ENCODE peak calls at places on chromosomes 3 and 15, in six cellular contexts. V is neural crest cell; M is fibroblast of pulmonary artery; Z is stimulated activated CD8-positive, alpha-beta memory T cell treated with anti-CD3 and anti-CD28 coated beads, Interleukin-7, amount 100 ng/mL, for 4 hours; E is OCI-LY7; K is WTC11. D is an unnamed sample.
A peak's percentile ranks its signal among the peaks of the same experiment; 100 is the strongest.

GRCh38 chr3:122802323-122802722 is 7.5 kb downstream of the SLC49A4 start:
- DNase-seq in V (no peak), M (no peak), Z (no peak), E (no peak), K (no peak), D (no peak)

GRCh38 chr3:17982211-17982880 is 239.9 kb upstream of the TBC1D5 start:
- DNase-seq in V (no peak), M (no peak), Z (no peak), E (no peak), K (no peak), D (no peak)

GRCh38 chr3:100005670-100006393 is 108.5 kb downstream of the FILIP1L start:
- DNase-seq in V (no peak), M (peak; percentile 52), Z (no peak), E (no peak), K (no peak), D (no peak)

GRCh38 chr3:56547486-56547885 is 9.5 kb upstream of the CCDC66 start:
- DNase-seq in V (no peak), M (peak; percentile 17), Z (no peak), E (peak; percentile 5), K (no peak), D (no peak)

GRCh38 chr15:76935620-76936019 is 4.1 kb downstream of the RCN2 start:
- DNase-seq in V (no peak), M (no peak), Z (no peak), E (peak; percentile 78), K (no peak), D (no peak)

GRCh38 chr15:73959801-73960200 is 32.3 kb downstream of the STOML1 start:
- DNase-seq in V (no peak), M (no peak), Z (no peak), E (no peak), K (no peak), D (no peak)

GRCh38 chr3:138078096-138078495 is 37.3 kb downstream of the DZIP1L start:
- DNase-seq in V (no peak), M (peak; percentile 20), Z (no peak), E (no peak), K (no peak), D (no peak)

GRCh38 chr3:14267976-14268375 is 89.4 kb downstream of the LSM3 start:
- DNase-seq in V (no peak), M (no peak), Z (no peak), E (no peak), K (no peak), D (no peak)

GRCh38 chr3:162141232-162141631 is 644.6 kb downstream of the OTOL1 start:
- DNase-seq in V (no peak), M (peak; percentile 73), Z (no peak), E (no peak), K (no peak), D (no peak)

GRCh38 chr3:129690963-129691362 is 84.5 kb upstream of the PLXND1 start:
- DNase-seq in V (no peak), M (no peak), Z (no peak), E (no peak), K (no peak), D (no peak)

GRCh38 chr3:172315401-172316091 is 132.7 kb downstream of the GHSR start:
- DNase-seq in V (no peak), M (peak; percentile 80), Z (no peak), E (no peak), K (no peak), D (peak; percentile 72)

GRCh38 chr15:49115062-49115461 is 40.3 kb downstream of the COPS2 start:
- DNase-seq in V (no peak), M (peak; percentile 22), Z (no peak), E (no peak), K (no peak), D (no peak)

GRCh38 chr15:39434751-39435238 is 146.1 kb upstream of the THBS1 start:
- DNase-seq in V (no peak), M (no peak), Z (no peak), E (no peak), K (no peak), D (no peak)

GRCh38 chr3:123816673-123817207 is 67.4 kb downstream of the MYLK start:
- DNase-seq in V (no peak), M (peak; percentile 89), Z (no peak), E (no peak), K (no peak), D (no peak)

GRCh38 chr3:140870351-140870750 is 71.3 kb upstream of the SLC25A36 start:
- DNase-seq in V (no peak), M (no peak), Z (no peak), E (no peak), K (no peak), D (no peak)

GRCh38 chr15:61712124-61712759 is 348.0 kb downstream of the VPS13C start:
- DNase-seq in V (no peak), M (no peak), Z (no peak), E (no peak), K (no peak), D (no peak)

GRCh38 chr3:13563911-13564310 is 15.0 kb downstream of the FBLN2 start:
- DNase-seq in V (no peak), M (no peak), Z (no peak), E (no peak), K (no peak), D (no peak)

GRCh38 chr3:106348142-106348690 is 479.4 kb upstream of the CBLB start:
- DNase-seq in V (no peak), M (no peak), Z (no peak), E (no peak), K (no peak), D (no peak)

GRCh38 chr15:42253300-42253699 is 19.7 kb upstream of the GANC start:
- DNase-seq in V (no peak), M (no peak), Z (no peak), E (no peak), K (no peak), D (no peak)

GRCh38 chr15:40763801-40764765 is at the start of gene GCHFR:
- DNase-seq in V (peak; percentile 62), M (peak; percentile 59), Z (peak; percentile 62), E (peak; percentile 82), K (peak; percentile 81), D (peak; percentile 71)

GRCh38 chr15:73901126-73901810 is 25.0 kb upstream of the LOXL1 start:
- DNase-seq in V (no peak), M (no peak), Z (no peak), E (no peak), K (no peak), D (no peak)

GRCh38 chr3:122560680-122561079 is 3.4 kb downstream of the PARP9 start:
- DNase-seq in V (peak; percentile 41), M (peak; percentile 79), Z (peak; percentile 7), E (peak; percentile 83), K (no peak), D (peak; percentile 79)

GRCh38 chr3:15924914-15925313 is 127.1 kb upstream of the ANKRD28 start:
- DNase-seq in V (no peak), M (no peak), Z (no peak), E (no peak), K (no peak), D (no peak)

GRCh38 chr3:84905556-84905920 is 53.3 kb upstream of the CADM2 start:
- DNase-seq in V (no peak), M (no peak), Z (no peak), E (no peak), K (no peak), D (no peak)

GRCh38 chr15:99706557-99707303 is 26.5 kb downstream of the LYSMD4 start:
- DNase-seq in V (no peak), M (no peak), Z (no peak), E (no peak), K (no peak), D (no peak)

GRCh38 chr3:105315157-105315556 is 51.6 kb upstream of the ALCAM start:
- DNase-seq in V (no peak), M (no peak), Z (no peak), E (no peak), K (no peak), D (no peak)

GRCh38 chr3:52790337-52790736 is 4.3 kb upstream of the ITIH3 start:
- DNase-seq in V (no peak), M (no peak), Z (no peak), E (no peak), K (no peak), D (no peak)

GRCh38 chr3:193096076-193096475 is 144.9 kb upstream of the PLAAT1 start:
- DNase-seq in V (no peak), M (no peak), Z (no peak), E (no peak), K (no peak), D (no peak)

GRCh38 chr3:166052440-166052839 is 215.2 kb upstream of the BCHE start:
- DNase-seq in V (no peak), M (no peak), Z (no peak), E (no peak), K (no peak), D (no peak)

GRCh38 chr3:190830031-190830430 is 32.5 kb downstream of the GMNC start:
- DNase-seq in V (no peak), M (no peak), Z (no peak), E (no peak), K (no peak), D (no peak)

GRCh38 chr3:48561045-48561736 is 2.4 kb downstream of the UCN2 start:
- DNase-seq in V (peak; percentile 62), M (peak; percentile 47), Z (no peak), E (peak; percentile 40), K (peak; percentile 81), D (peak; percentile 19)